ENCODE peak calls at places on chromosomes 11 and 22, in five cellular contexts. F is mucosa of descending colon, V is GM23338, H is suprapubic skin, G is fibroblast of mammary gland. L is an unnamed sample.
A peak's percentile ranks its signal among the peaks of the same experiment; 100 is the strongest.

GRCh38 chr11:103898065-103898464 is 138.4 kb upstream of the DDI1 start:
- DNase-seq in F (no peak), V (no peak), H (no peak), G (no peak), L (no peak)

GRCh38 chr11:75931124-75931523 is 116.1 kb downstream of the UVRAG start:
- DNase-seq in F (no peak), V (no peak), H (no peak), G (peak; percentile 50), L (no peak)

GRCh38 chr22:38789606-38790005 is 4.3 kb downstream of the DNAL4 start:
- DNase-seq in F (no peak), V (no peak), H (no peak), G (no peak), L (no peak)

GRCh38 chr11:3807856-3808845 is at the start of gene PGAP2:
- DNase-seq in F (peak; percentile 85), V (peak; percentile 91), H (peak; percentile 84), G (peak; percentile 47), L (peak; percentile 95)

GRCh38 chr11:23423119-23423518 is 562.8 kb upstream of the CCDC179 start:
- DNase-seq in F (no peak), V (no peak), H (no peak), G (no peak), L (no peak)

GRCh38 chr22:31491218-31491962 is 1.7 kb upstream of the EIF4ENIF1 start:
- DNase-seq in F (no peak), V (peak; percentile 52), H (no peak), G (no peak), L (peak; percentile 73)

GRCh38 chr22:48379371-48379770 is 1448.3 kb downstream of the BRD1 start:
- DNase-seq in F (no peak), V (no peak), H (peak; percentile 49), G (no peak), L (peak; percentile 17)

GRCh38 chr11:68036717-68037239 is 2.0 kb upstream of the TCIRG1 start:
- DNase-seq in F (peak; percentile 40), V (no peak), H (no peak), G (no peak), L (no peak)

GRCh38 chr22:24434472-24435322 is 7.3 kb downstream of the ADORA2A start:
- DNase-seq in F (peak; percentile 65), V (no peak), H (no peak), G (no peak), L (peak; percentile 36)

GRCh38 chr22:37328017-37328416 is 45.7 kb downstream of the CYTH4 start:
- DNase-seq in F (no peak), V (no peak), H (no peak), G (peak; percentile 92), L (no peak)

GRCh38 chr22:17795661-17796548 is 21.6 kb upstream of the BID start:
- DNase-seq in F (no peak), V (no peak), H (no peak), G (no peak), L (no peak)

GRCh38 chr11:2305140-2305861 is 3.5 kb downstream of the TSPAN32 start:
- DNase-seq in F (peak; percentile 93), V (peak; percentile 89), H (peak; percentile 96), G (peak; percentile 64), L (peak; percentile 97)

GRCh38 chr11:118910309-118911112 is 15.2 kb downstream of the BCL9L start:
- DNase-seq in F (peak; percentile 48), V (peak; percentile 92), H (no peak), G (peak; percentile 86), L (peak; percentile 98)
- TF ChIP-seq CTCF in F (no peak), V (no peak), H (no peak), G (no peak), L (no peak)

GRCh38 chr11:114569781-114570180 is 10.1 kb upstream of the NXPE1 start:
- DNase-seq in F (no peak), V (no peak), H (no peak), G (no peak), L (no peak)

GRCh38 chr11:114566273-114566672 is 6.6 kb upstream of the NXPE1 start:
- DNase-seq in F (no peak), V (peak; percentile 43), H (no peak), G (no peak), L (no peak)

DNA sequence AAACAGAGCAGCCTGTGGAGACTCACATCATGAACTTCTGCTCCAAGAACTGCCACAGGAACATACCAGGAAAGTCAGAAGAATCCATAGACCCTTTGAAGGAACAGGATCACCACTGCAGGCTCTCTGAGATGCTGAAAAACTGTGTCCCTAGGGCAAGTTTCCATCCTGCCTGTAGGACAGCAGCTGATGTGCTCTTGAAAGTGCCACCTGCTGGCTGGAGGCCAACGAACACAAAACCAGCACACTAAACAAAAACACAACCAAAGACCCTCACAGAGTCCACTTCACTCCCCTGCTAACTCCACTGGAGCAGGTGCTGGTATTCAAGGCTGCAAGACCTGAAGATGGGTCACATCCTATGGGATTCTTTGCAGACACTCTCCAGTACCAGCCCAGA is 12.0 kb upstream of the NXPE1 start:
- DNase-seq in F (no peak), V (no peak), H (no peak), G (no peak), L (peak; percentile 56)
- TF ChIP-seq CTCF in F (no peak), V (peak; percentile 57), H (no peak), G (no peak), L (peak; percentile 56)

GRCh38 chr22:44003776-44004460 is 20.2 kb upstream of the PARVB start:
- DNase-seq in F (no peak), V (peak; percentile 70), H (no peak), G (no peak), L (peak; percentile 84)
- TF ChIP-seq CTCF in F (no peak), V (peak; percentile 59), H (no peak), G (no peak), L (peak; percentile 65)

GRCh38 chr11:44351898-44352498 is 42.1 kb upstream of the ALX4 start:
- DNase-seq in F (no peak), V (peak; percentile 58), H (no peak), G (peak; percentile 10), L (no peak)
- TF ChIP-seq CTCF in F (no peak), V (peak; percentile 63), H (no peak), G (peak; percentile 38), L (peak; percentile 64)

GRCh38 chr11:120335596-120335927 is 651 bp upstream of the ARHGEF12 start:
- DNase-seq in F (no peak), V (peak; percentile 57), H (no peak), G (no peak), L (no peak)

GRCh38 chr11:120336641-120337132 is 474 bp downstream of the ARHGEF12 start:
- DNase-seq in F (peak; percentile 60), V (peak; percentile 47), H (no peak), G (peak; percentile 33), L (peak; percentile 86)

GRCh38 chr11:120334894-120335462 is 1.2 kb upstream of the ARHGEF12 start:
- DNase-seq in F (peak; percentile 94), V (peak; percentile 79), H (no peak), G (peak; percentile 93), L (peak; percentile 77)

GRCh38 chr11:120337133-120337895 is 1.1 kb downstream of the ARHGEF12 start:
- DNase-seq in F (no peak), V (peak; percentile 41), H (no peak), G (peak; percentile 28), L (no peak)

DNA sequence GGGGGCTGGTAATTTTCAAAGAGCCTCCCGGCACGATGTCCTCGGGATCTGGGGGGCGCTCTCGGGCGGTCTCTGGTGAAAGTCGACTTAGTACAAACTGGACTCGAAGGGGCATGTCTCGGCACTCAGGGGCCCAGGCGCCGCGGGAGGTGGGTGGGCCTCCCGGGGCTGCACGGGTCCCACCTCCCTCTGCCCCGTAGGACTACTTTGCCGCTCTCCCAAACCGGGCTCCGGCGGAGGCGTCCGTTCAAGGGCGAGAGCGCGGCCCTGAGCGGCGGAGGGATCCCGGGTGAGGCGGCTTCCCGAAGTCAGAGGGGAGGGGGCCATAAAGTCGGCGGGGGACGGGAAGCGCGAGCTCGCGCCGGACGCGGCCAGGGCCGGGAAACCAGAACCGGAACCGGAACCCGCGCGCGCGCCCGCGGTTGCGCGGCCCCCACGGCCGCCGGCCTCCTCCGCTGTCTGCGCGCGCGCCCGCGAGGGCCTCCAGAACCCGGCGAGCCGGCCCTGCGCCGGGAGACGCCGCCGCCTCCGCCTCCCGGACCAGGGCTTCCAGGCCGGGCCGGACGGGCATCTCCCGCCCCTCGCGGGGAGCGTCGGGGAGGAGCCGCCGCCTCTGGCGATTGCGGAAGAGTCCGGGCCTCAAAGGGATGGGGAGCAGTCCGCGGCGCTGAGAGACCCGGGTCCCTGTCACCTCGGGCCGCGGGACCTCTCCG is at the start of gene ARHGEF12:
- DNase-seq in F (peak; percentile 96), V (peak; percentile 99), H (peak; percentile 96), G (peak; percentile 96), L (peak; percentile 97)
- TF ChIP-seq CTCF in F (no peak), V (peak; percentile 34), H (no peak), G (peak; percentile 25), L (peak; percentile 61)

GRCh38 chr22:21758465-21758864 is 22.9 kb upstream of the YPEL1 start:
- DNase-seq in F (no peak), V (no peak), H (no peak), G (no peak), L (no peak)

GRCh38 chr22:21759133-21759532 is 23.5 kb upstream of the YPEL1 start:
- DNase-seq in F (no peak), V (no peak), H (no peak), G (no peak), L (no peak)

GRCh38 chr22:21760640-21761039 is 25.0 kb upstream of the YPEL1 start:
- DNase-seq in F (no peak), V (no peak), H (no peak), G (peak; percentile 78), L (no peak)

GRCh38 chr22:21761086-21761485 is 25.5 kb upstream of the YPEL1 start:
- DNase-seq in F (no peak), V (no peak), H (no peak), G (no peak), L (no peak)

GRCh38 chr22:21759631-21760030 is 24.0 kb upstream of the YPEL1 start:
- DNase-seq in F (no peak), V (no peak), H (no peak), G (no peak), L (no peak)
- TF ChIP-seq CTCF in F (no peak), V (no peak), H (no peak), G (no peak), L (no peak)

L was measured in endodermal cell.